ENCODE peak calls at places on chromosomes 12 and 14, in five cellular contexts. One of them, this sample, is unnamed.

GRCh38 chr12:126512916-126513913 is 1448.0 kb downstream of the AACS start:
- DNase-seq in nephron progenitor cell: no peak
- DNase-seq in MCF 10A: no peak
- DNase-seq in left lung: no peak
- DNase-seq in left ventricle myocardium inferior: no peak
- DNase-seq in this sample: no peak

GRCh38 chr12:115691123-115691522 is 586.4 kb downstream of the MED13L start:
- DNase-seq in nephron progenitor cell: no peak
- DNase-seq in MCF 10A: no peak
- DNase-seq in left lung: no peak
- DNase-seq in left ventricle myocardium inferior: no peak
- DNase-seq in this sample: no peak

GRCh38 chr14:22630486-22630885 is 13.7 kb downstream of the OR6J1 start:
- DNase-seq in nephron progenitor cell: no peak
- DNase-seq in MCF 10A: no peak
- DNase-seq in left lung: no peak
- DNase-seq in left ventricle myocardium inferior: no peak
- DNase-seq in this sample: no peak

GRCh38 chr12:46678441-46678840 is 147.4 kb downstream of the SLC38A4 start:
- DNase-seq in nephron progenitor cell: no peak
- DNase-seq in MCF 10A: peak; percentile 73
- DNase-seq in left lung: no peak
- DNase-seq in left ventricle myocardium inferior: no peak
- DNase-seq in this sample: no peak

GRCh38 chr12:47207005-47207717 is 127.4 kb upstream of the AMIGO2 start:
- DNase-seq in nephron progenitor cell: no peak
- DNase-seq in MCF 10A: no peak
- DNase-seq in left lung: peak; percentile 63
- DNase-seq in left ventricle myocardium inferior: no peak
- DNase-seq in this sample: no peak

GRCh38 chr12:13257356-13257875 is 60.9 kb downstream of the EMP1 start:
- DNase-seq in nephron progenitor cell: no peak
- DNase-seq in MCF 10A: no peak
- DNase-seq in left lung: no peak
- DNase-seq in left ventricle myocardium inferior: no peak
- DNase-seq in this sample: no peak

GRCh38 chr12:75979181-75979580 is 52.4 kb downstream of the PHLDA1 start:
- DNase-seq in nephron progenitor cell: no peak
- DNase-seq in MCF 10A: peak; percentile 54
- DNase-seq in left lung: no peak
- DNase-seq in left ventricle myocardium inferior: no peak
- DNase-seq in this sample: no peak

GRCh38 chr14:71754422-71755095 is 177.7 kb upstream of the RGS6 start:
- DNase-seq in nephron progenitor cell: peak; percentile 71
- DNase-seq in MCF 10A: no peak
- DNase-seq in left lung: no peak
- DNase-seq in left ventricle myocardium inferior: no peak
- DNase-seq in this sample: no peak

GRCh38 chr12:56836317-56836716 is 73.2 kb downstream of the HSD17B6 start:
- DNase-seq in nephron progenitor cell: no peak
- DNase-seq in MCF 10A: peak; percentile 92
- DNase-seq in left lung: peak; percentile 40
- DNase-seq in left ventricle myocardium inferior: peak; percentile 19
- DNase-seq in this sample: no peak

GRCh38 chr12:2154050-2154449 is 101.3 kb downstream of the CACNA1C start:
- DNase-seq in nephron progenitor cell: no peak
- DNase-seq in MCF 10A: no peak
- DNase-seq in left lung: no peak
- DNase-seq in left ventricle myocardium inferior: no peak
- DNase-seq in this sample: no peak

GRCh38 chr12:93459097-93459496 is 8.2 kb upstream of the MRPL42 start:
- DNase-seq in nephron progenitor cell: no peak
- DNase-seq in MCF 10A: no peak
- DNase-seq in left lung: no peak
- DNase-seq in left ventricle myocardium inferior: no peak
- DNase-seq in this sample: no peak

GRCh38 chr12:29611906-29612305 is 114.4 kb upstream of the OVCH1 start:
- DNase-seq in nephron progenitor cell: no peak
- DNase-seq in MCF 10A: peak; percentile 75
- DNase-seq in left lung: no peak
- DNase-seq in left ventricle myocardium inferior: no peak
- DNase-seq in this sample: no peak

GRCh38 chr12:29609431-29610215 is 112.1 kb upstream of the OVCH1 start:
- DNase-seq in nephron progenitor cell: no peak
- DNase-seq in MCF 10A: no peak
- DNase-seq in left lung: no peak
- DNase-seq in left ventricle myocardium inferior: no peak
- DNase-seq in this sample: no peak

GRCh38 chr12:29612912-29613311 is 115.4 kb upstream of the OVCH1 start:
- DNase-seq in nephron progenitor cell: no peak
- DNase-seq in MCF 10A: no peak
- DNase-seq in left lung: no peak
- DNase-seq in left ventricle myocardium inferior: no peak
- DNase-seq in this sample: no peak

GRCh38 chr12:29610473-29611174 is 113.1 kb upstream of the OVCH1 start:
- DNase-seq in nephron progenitor cell: no peak
- DNase-seq in MCF 10A: no peak
- DNase-seq in left lung: no peak
- DNase-seq in left ventricle myocardium inferior: no peak
- DNase-seq in this sample: no peak

DNA sequence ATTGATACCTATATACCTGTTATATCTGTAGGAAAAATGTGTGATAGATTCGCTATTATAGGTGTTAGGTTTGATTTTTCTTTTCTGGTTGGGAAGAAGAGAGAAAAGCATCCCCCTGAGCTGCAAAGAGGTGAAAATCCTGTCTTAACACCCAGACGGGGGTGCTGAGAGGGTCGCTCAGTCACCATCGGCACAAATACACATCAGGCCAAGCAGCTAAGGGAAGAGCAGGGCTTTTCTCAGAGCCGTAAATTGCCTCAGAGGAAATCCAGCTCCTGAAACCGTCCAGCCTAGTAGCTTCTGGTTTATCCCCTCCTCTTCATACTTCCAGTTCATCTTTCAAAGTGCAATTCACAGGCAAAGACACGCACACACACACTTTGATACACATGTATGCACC is 111.1 kb upstream of the OVCH1 start:
- DNase-seq in nephron progenitor cell: no peak
- DNase-seq in MCF 10A: no peak
- DNase-seq in left lung: no peak
- DNase-seq in left ventricle myocardium inferior: no peak
- DNase-seq in this sample: no peak
- TF ChIP-seq CTCF in nephron progenitor cell: no peak
- TF ChIP-seq CTCF in MCF 10A: no peak
- TF ChIP-seq CTCF in left lung: no peak
- TF ChIP-seq CTCF in left ventricle myocardium inferior: no peak
- TF ChIP-seq CTCF in this sample: no peak

DNA sequence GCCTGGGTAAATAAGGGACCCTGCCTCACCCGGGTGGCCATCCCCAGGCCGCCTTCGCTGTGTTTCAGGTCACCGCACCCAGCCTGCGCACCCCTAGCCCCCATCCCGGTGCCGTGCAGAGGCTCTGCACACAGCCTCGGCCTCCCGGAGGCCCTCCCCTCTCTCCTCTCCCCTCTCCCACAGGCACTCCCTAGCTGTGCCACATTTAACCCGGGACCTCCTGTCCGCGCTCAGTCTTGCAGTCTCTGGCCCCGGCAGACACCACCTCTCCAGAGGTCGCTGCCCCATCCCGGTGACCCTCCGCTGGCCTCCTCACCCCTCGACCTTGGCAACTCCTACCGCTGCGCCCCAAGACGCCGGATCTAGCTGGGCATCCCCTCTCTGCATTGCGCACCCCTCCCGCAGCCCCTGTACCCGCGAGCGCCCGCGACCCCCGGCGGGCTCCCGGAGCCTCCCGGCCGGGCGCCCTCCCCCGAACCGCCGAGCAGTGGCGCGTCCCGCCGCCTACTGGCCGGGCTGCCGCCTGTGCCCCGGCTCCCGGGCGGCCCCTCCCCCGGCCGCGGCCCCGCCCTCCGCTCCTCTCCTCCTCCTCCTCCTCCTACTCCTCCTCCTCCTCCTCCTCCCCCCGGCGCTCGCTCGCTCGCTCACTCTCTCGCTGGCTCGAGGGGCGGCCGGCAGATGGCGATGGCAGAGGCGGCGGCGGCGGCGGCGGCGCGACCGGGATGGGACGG is 120.7 kb downstream of the AACS start:
- DNase-seq in nephron progenitor cell: peak; percentile 92
- DNase-seq in MCF 10A: peak; percentile 77
- DNase-seq in left lung: peak; percentile 88
- DNase-seq in left ventricle myocardium inferior: peak; percentile 82
- DNase-seq in this sample: peak; percentile 69
- TF ChIP-seq CTCF in nephron progenitor cell: no peak
- TF ChIP-seq CTCF in MCF 10A: peak; percentile 52
- TF ChIP-seq CTCF in left lung: peak; percentile 40
- TF ChIP-seq CTCF in left ventricle myocardium inferior: peak; percentile 69
- TF ChIP-seq CTCF in this sample: peak; percentile 73

GRCh38 chr12:108337235-108338223 is 1.6 kb downstream of the CMKLR1 start:
- DNase-seq in nephron progenitor cell: no peak
- DNase-seq in MCF 10A: peak; percentile 55
- DNase-seq in left lung: no peak
- DNase-seq in left ventricle myocardium inferior: no peak
- DNase-seq in this sample: peak; percentile 15
- TF ChIP-seq CTCF in nephron progenitor cell: peak; percentile 56
- TF ChIP-seq CTCF in MCF 10A: peak; percentile 51
- TF ChIP-seq CTCF in left lung: peak; percentile 48
- TF ChIP-seq CTCF in left ventricle myocardium inferior: peak; percentile 55
- TF ChIP-seq CTCF in this sample: peak; percentile 59

GRCh38 chr12:121957831-121958515 is 39.6 kb downstream of the CFAP251 start:
- DNase-seq in nephron progenitor cell: no peak
- DNase-seq in MCF 10A: no peak
- DNase-seq in left lung: no peak
- DNase-seq in left ventricle myocardium inferior: no peak
- DNase-seq in this sample: no peak

GRCh38 chr12:121953293-121953692 is 34.9 kb downstream of the CFAP251 start:
- DNase-seq in nephron progenitor cell: no peak
- DNase-seq in MCF 10A: no peak
- DNase-seq in left lung: no peak
- DNase-seq in left ventricle myocardium inferior: no peak
- DNase-seq in this sample: no peak

GRCh38 chr12:121953695-121954094 is 35.3 kb downstream of the CFAP251 start:
- DNase-seq in nephron progenitor cell: no peak
- DNase-seq in MCF 10A: no peak
- DNase-seq in left lung: no peak
- DNase-seq in left ventricle myocardium inferior: no peak
- DNase-seq in this sample: no peak

GRCh38 chr12:121956041-121956341 is 37.6 kb downstream of the CFAP251 start:
- DNase-seq in nephron progenitor cell: no peak
- DNase-seq in MCF 10A: no peak
- DNase-seq in left lung: no peak
- DNase-seq in left ventricle myocardium inferior: no peak
- DNase-seq in this sample: no peak

DNA sequence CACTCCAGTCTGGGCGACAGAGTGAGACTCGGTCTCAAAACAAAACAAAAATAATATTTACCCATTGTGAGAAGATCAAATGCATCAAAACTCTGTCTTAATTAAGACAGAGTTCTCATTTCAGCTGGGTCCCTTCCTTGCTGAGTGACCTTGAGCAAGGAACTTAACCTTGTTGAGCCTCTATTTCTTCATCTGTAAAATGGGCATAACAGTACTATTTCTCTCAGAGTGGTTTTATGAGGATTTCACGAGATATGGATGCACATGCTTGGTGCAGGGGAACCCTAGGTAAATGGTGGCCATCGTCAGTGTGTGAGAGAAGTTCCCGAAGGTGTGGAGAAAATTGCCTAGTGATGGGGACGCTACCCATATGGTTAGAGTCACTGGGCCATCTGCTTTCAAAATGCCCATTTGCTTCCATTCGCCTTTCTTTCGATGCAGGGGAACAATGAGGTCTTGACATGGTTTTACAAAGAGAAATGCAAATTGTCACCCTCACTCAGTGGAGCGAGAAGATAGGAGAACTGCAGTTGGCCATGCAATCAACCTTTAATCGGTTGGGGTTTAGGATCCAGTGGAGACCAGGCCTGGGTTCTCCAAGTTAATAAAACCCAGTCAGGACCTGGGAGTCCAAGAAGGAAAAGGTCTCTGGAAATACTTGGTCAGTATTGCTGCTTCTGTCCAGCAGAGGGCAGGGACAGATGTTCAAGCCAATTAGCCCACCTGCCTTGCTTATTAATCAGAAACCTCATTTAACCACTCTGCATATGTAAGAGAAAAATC is 37.1 kb downstream of the CFAP251 start:
- DNase-seq in nephron progenitor cell: no peak
- DNase-seq in MCF 10A: peak; percentile 31
- DNase-seq in left lung: no peak
- DNase-seq in left ventricle myocardium inferior: no peak
- DNase-seq in this sample: no peak
- TF ChIP-seq CTCF in nephron progenitor cell: peak; percentile 46
- TF ChIP-seq CTCF in MCF 10A: peak; percentile 34
- TF ChIP-seq CTCF in left lung: peak; percentile 31
- TF ChIP-seq CTCF in left ventricle myocardium inferior: peak; percentile 64
- TF ChIP-seq CTCF in this sample: peak; percentile 59

This sample was measured in neural crest cell.